ENCODE peak calls at places on chromosomes 3 and 15, in seven cellular contexts. C, T, K, D, N, L and W are unnamed samples.

GRCh38 chr3:124229836-124230235 is 237.9 kb upstream of the ROPN1 start:
- DNase-seq in C (no peak), T (no peak), K (no peak), D (no peak), N (no peak), L (no peak), W (no peak)

GRCh38 chr3:146313411-146314111 is 62.7 kb upstream of the PLSCR4 start:
- DNase-seq in C (no peak), T (peak), K (no peak), D (no peak), N (peak), L (no peak), W (no peak)

GRCh38 chr15:60973637-60974415 is 255.3 kb downstream of the RORA start:
- DNase-seq in C (no peak), T (peak), K (no peak), D (no peak), N (peak), L (no peak), W (no peak)

GRCh38 chr15:33089878-33090757 is 104.4 kb downstream of the FMN1 start:
- DNase-seq in C (peak), T (peak), K (peak), D (no peak), N (peak), L (no peak), W (no peak)

GRCh38 chr15:38886315-38887163 is 321.9 kb upstream of the RASGRP1 start:
- DNase-seq in C (no peak), T (peak), K (no peak), D (no peak), N (peak), L (no peak), W (no peak)

GRCh38 chr3:178480795-178481194 is 55.4 kb upstream of the KCNMB2 start:
- DNase-seq in C (no peak), T (no peak), K (no peak), D (no peak), N (no peak), L (no peak), W (no peak)

GRCh38 chr3:89360155-89360554 is 252.7 kb downstream of the EPHA3 start:
- DNase-seq in C (no peak), T (peak), K (no peak), D (no peak), N (peak), L (no peak), W (no peak)

GRCh38 chr3:96970211-96970610 is 155.8 kb downstream of the EPHA6 start:
- DNase-seq in C (no peak), T (peak), K (no peak), D (no peak), N (peak), L (no peak), W (no peak)

GRCh38 chr15:31346367-31347066 is 19.9 kb downstream of the KLF13 start:
- DNase-seq in C (no peak), T (no peak), K (no peak), D (no peak), N (no peak), L (no peak), W (no peak)

GRCh38 chr3:141305436-141305835 is 62.9 kb upstream of the ZBTB38 start:
- DNase-seq in C (no peak), T (peak), K (no peak), D (no peak), N (peak), L (peak), W (no peak)

GRCh38 chr3:152977356-152977755 is 142.4 kb downstream of the P2RY1 start:
- DNase-seq in C (no peak), T (no peak), K (no peak), D (no peak), N (peak), L (no peak), W (no peak)

GRCh38 chr15:39538936-39539335 is 41.9 kb upstream of the THBS1 start:
- DNase-seq in C (no peak), T (no peak), K (no peak), D (no peak), N (no peak), L (peak), W (no peak)

GRCh38 chr3:44337253-44337652 is 1.3 kb upstream of the TCAIM start:
- DNase-seq in C (no peak), T (no peak), K (no peak), D (no peak), N (peak), L (no peak), W (no peak)

GRCh38 chr3:67018789-67019525 is 20.9 kb downstream of the KBTBD8 start:
- DNase-seq in C (no peak), T (peak), K (no peak), D (no peak), N (no peak), L (no peak), W (no peak)

GRCh38 chr15:50330921-50331320 is 24.1 kb downstream of the GABPB1 start:
- DNase-seq in C (no peak), T (no peak), K (no peak), D (no peak), N (peak), L (no peak), W (no peak)

GRCh38 chr15:78082106-78082742 is 4.7 kb upstream of the TBC1D2B start:
- DNase-seq in C (peak), T (peak), K (peak), D (no peak), N (peak), L (no peak), W (no peak)

GRCh38 chr3:70358978-70359580 is 46.6 kb upstream of the MDFIC2 start:
- DNase-seq in C (peak), T (peak), K (no peak), D (no peak), N (peak), L (no peak), W (no peak)

GRCh38 chr3:111070772-111071256 is 802 bp upstream of the NECTIN3 start:
- DNase-seq in C (no peak), T (no peak), K (no peak), D (no peak), N (peak), L (peak), W (peak)

GRCh38 chr15:57706405-57707209 is at the start of gene POLR2M:
- DNase-seq in C (peak), T (peak), K (peak), D (peak), N (peak), L (peak), W (peak)

GRCh38 chr15:90581771-90582471 is 52.2 kb downstream of the CRTC3 start:
- DNase-seq in C (no peak), T (no peak), K (no peak), D (no peak), N (no peak), L (no peak), W (no peak)

GRCh38 chr3:120622457-120622856 is 26.3 kb downstream of the NDUFB4 start:
- DNase-seq in C (no peak), T (no peak), K (no peak), D (no peak), N (no peak), L (no peak), W (no peak)
- H3K4me3 ChIP-seq in C (no peak), T (no peak), K (no peak), D (no peak), N (no peak), L (no peak), W (no peak)

GRCh38 chr3:105876745-105877624 is 8.2 kb upstream of the CBLB start:
- DNase-seq in C (no peak), T (no peak), K (no peak), D (no peak), N (no peak), L (no peak), W (no peak)

GRCh38 chr3:105878061-105878460 is 9.2 kb upstream of the CBLB start:
- DNase-seq in C (no peak), T (no peak), K (no peak), D (no peak), N (peak), L (no peak), W (no peak)

GRCh38 chr3:105880681-105881290 is 12.0 kb upstream of the CBLB start:
- DNase-seq in C (no peak), T (no peak), K (no peak), D (no peak), N (peak), L (no peak), W (no peak)

DNA sequence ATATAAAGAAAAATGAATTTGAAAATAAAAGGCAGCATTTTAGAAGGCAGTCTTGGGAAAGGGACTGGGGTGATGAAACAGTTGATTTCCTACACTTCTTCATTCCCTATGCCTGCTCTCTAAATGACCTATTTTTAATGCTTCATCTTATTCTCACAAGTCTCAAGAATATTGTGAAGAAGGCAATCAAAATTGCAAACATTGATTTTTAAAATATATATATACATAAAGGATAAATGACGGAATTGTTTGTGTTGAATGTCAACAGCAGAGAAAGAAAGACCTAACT is 8.8 kb upstream of the CBLB start:
- DNase-seq in C (no peak), T (no peak), K (no peak), D (no peak), N (no peak), L (no peak), W (no peak)
- H3K4me3 ChIP-seq in C (no peak), T (no peak), K (no peak), D (no peak), N (no peak), L (no peak), W (peak)

GRCh38 chr3:160842021-160843005 is 86.3 kb downstream of the PPM1L start:
- DNase-seq in C (no peak), T (no peak), K (no peak), D (no peak), N (no peak), L (no peak), W (no peak)
- H3K4me3 ChIP-seq in C (no peak), T (no peak), K (no peak), D (no peak), N (no peak), L (no peak), W (no peak)

GRCh38 chr3:86976206-86976605 is 14.7 kb downstream of the VGLL3 start:
- DNase-seq in C (no peak), T (no peak), K (no peak), D (no peak), N (no peak), L (no peak), W (no peak)

GRCh38 chr3:86982883-86983282 is 8.1 kb downstream of the VGLL3 start:
- DNase-seq in C (no peak), T (peak), K (no peak), D (no peak), N (peak), L (no peak), W (no peak)

GRCh38 chr3:86973440-86973839 is 17.5 kb downstream of the VGLL3 start:
- DNase-seq in C (no peak), T (peak), K (no peak), D (no peak), N (peak), L (no peak), W (no peak)

DNA sequence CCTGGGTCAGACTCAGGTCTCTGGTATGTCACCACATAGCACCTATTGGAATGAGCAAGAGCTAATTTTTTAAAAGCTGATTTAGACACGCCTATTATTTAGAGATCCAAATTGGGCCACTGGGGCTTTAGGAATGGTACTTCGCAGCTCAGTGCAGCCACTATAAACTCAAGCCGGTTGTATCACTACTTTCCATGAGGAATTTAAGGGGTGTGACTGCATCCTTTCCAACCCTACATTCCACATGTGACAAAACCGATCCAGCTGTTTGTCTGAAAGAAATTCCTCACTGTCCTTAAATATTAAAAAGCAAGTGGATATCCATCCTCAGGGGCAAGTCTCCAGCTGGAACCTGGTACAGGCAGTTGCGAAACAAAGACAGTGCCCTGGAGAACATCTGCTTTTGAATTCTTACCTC is 12.8 kb downstream of the VGLL3 start:
- DNase-seq in C (no peak), T (no peak), K (no peak), D (no peak), N (peak), L (no peak), W (no peak)
- H3K4me3 ChIP-seq in C (no peak), T (no peak), K (no peak), D (no peak), N (peak), L (no peak), W (no peak)

GRCh38 chr3:49869525-49870126 is at the start of gene CAMKV:
- DNase-seq in C (no peak), T (no peak), K (no peak), D (no peak), N (peak), L (no peak), W (no peak)
- H3K4me3 ChIP-seq in C (peak), T (peak), K (peak), D (peak), N (no peak), L (no peak), W (no peak)

DNA sequence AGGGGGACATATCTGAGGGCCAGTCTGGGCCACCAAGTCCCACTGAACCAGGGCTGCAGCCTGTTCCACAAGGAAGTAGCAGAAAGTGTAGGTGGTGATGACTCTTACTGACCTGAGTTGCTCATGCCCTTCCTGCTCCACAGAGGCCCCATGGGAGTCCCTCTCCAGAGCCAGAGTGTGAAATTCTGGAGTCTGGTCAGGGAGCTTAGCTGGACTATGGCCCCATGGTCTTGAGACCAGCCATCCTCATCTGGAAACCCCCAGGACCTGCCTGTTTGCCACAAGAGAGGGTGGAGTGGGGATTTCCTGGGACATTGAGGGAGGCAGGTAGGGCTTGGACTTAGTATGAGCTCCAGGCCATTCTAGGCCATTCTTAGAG is 3.0 kb downstream of the SPINT1 start:
- DNase-seq in C (no peak), T (no peak), K (peak), D (no peak), N (peak), L (no peak), W (no peak)
- H3K4me3 ChIP-seq in C (peak), T (no peak), K (peak), D (no peak), N (no peak), L (no peak), W (no peak)

GRCh38 chr3:186909078-186909853 is 21.1 kb upstream of the ST6GAL1 start:
- DNase-seq in C (peak), T (no peak), K (peak), D (no peak), N (no peak), L (no peak), W (peak)
- H3K4me3 ChIP-seq in C (no peak), T (no peak), K (no peak), D (no peak), N (no peak), L (no peak), W (peak)

GRCh38 chr3:11195721-11196332 is 41.5 kb downstream of the HRH1 start:
- DNase-seq in C (no peak), T (no peak), K (no peak), D (no peak), N (peak), L (no peak), W (no peak)
- H3K4me3 ChIP-seq in C (no peak), T (peak), K (no peak), D (no peak), N (peak), L (no peak), W (no peak)